ENCODE peak calls at places on chromosomes 6 and 20, in seven cellular contexts. U, N, S, V, Y, G and R are unnamed samples.

GRCh38 chr6:35984701-35985100 is 39.7 kb downstream of the SLC26A8 start:
- DNase-seq in U (no peak), G (no peak), N (no peak), S (no peak), V (no peak), Y (no peak), R (no peak)

GRCh38 chr6:81613606-81614005 is 138.9 kb downstream of the TENT5A start:
- DNase-seq in N (no peak), S (no peak), Y (no peak), U (peak), V (no peak), G (no peak), R (no peak)

GRCh38 chr20:31747640-31748039 is 8.6 kb downstream of the TPX2 start:
- DNase-seq in G (no peak), U (no peak), Y (no peak), V (no peak), S (no peak), N (no peak), R (peak)

GRCh38 chr6:54737247-54737646 is 109.3 kb upstream of the FAM83B start:
- DNase-seq in V (no peak), G (peak), N (no peak), Y (no peak), S (no peak), U (no peak), R (no peak)

GRCh38 chr20:41248371-41249024 is 69.0 kb downstream of the ZHX3 start:
- DNase-seq in U (no peak), S (no peak), V (no peak), Y (no peak), N (peak), G (no peak), R (peak)

GRCh38 chr20:46978871-46979536 is 84.4 kb downstream of the EYA2 start:
- DNase-seq in Y (no peak), N (no peak), G (peak), S (no peak), U (no peak), V (no peak), R (peak)

GRCh38 chr6:210104-210456 is 82.2 kb upstream of the DUSP22 start:
- DNase-seq in G (no peak), V (no peak), U (no peak), S (no peak), Y (no peak), N (no peak), R (no peak)

GRCh38 chr20:50470249-50470858 is 39.8 kb upstream of the PTPN1 start:
- DNase-seq in Y (no peak), G (peak), V (no peak), N (no peak), U (no peak), S (no peak), R (peak)

GRCh38 chr6:30556006-30556713 is at the start of gene GNL1:
- DNase-seq in U (peak), N (peak), Y (peak), G (peak), V (peak), S (peak), R (peak)

GRCh38 chr6:46997646-46998045 is 44.5 kb downstream of the ADGRF1 start:
- DNase-seq in S (no peak), G (no peak), Y (no peak), U (no peak), N (no peak), V (no peak), R (no peak)